ENCODE peak calls at places on chromosome 3, in ten cellular contexts. X, B, P, S, J, F, Q, Y, T and L are unnamed samples.

GRCh38 chr3:107525101-107525953 is 2.6 kb downstream of the BBX start:
- DNase-seq in X (peak; percentile 56), B (peak; percentile 42), P (peak; percentile 25), S (peak; percentile 10), J (peak; percentile 38), F (peak; percentile 16), Q (peak; percentile 49), Y (peak; percentile 86), T (peak; percentile 48), L (peak; percentile 4)

GRCh38 chr3:139127101-139127500 is 82.4 kb upstream of the PRR23C start:
- DNase-seq in X (no peak), B (no peak), P (peak; percentile 69), S (no peak), J (no peak), F (no peak), Q (peak; percentile 53), Y (no peak), T (no peak), L (no peak)

GRCh38 chr3:70180664-70181063 is 131.8 kb downstream of the MDFIC2 start:
- DNase-seq in X (no peak), B (no peak), P (no peak), S (no peak), J (no peak), F (no peak), Q (no peak), Y (no peak), T (no peak), L (no peak)

GRCh38 chr3:71444028-71444860 is 139.3 kb downstream of the FOXP1 start:
- DNase-seq in X (no peak), B (peak; percentile 20), P (peak; percentile 43), S (peak; percentile 25), J (no peak), F (no peak), Q (peak; percentile 71), Y (peak; percentile 92), T (no peak), L (peak; percentile 57)

GRCh38 chr3:188721990-188722389 is 449.8 kb upstream of the TPRG1 start:
- DNase-seq in X (no peak), B (no peak), P (no peak), S (no peak), J (no peak), F (no peak), Q (no peak), Y (no peak), T (no peak), L (no peak)

GRCh38 chr3:52469001-52469400 is 13.6 kb downstream of the NISCH start:
- DNase-seq in X (no peak), B (no peak), P (no peak), S (no peak), J (peak; percentile 98), F (no peak), Q (no peak), Y (no peak), T (no peak), L (no peak)

GRCh38 chr3:14625443-14625842 is 26.1 kb upstream of the CCDC174 start:
- DNase-seq in X (no peak), B (no peak), P (no peak), S (no peak), J (no peak), F (no peak), Q (no peak), Y (no peak), T (no peak), L (no peak)

GRCh38 chr3:45972534-45973402 is 22.9 kb downstream of the FYCO1 start:
- DNase-seq in X (no peak), B (no peak), P (peak; percentile 92), S (no peak), J (no peak), F (no peak), Q (peak; percentile 83), Y (no peak), T (no peak), L (no peak)

GRCh38 chr3:190127207-190127606 is 6.5 kb upstream of the P3H2 start:
- DNase-seq in X (no peak), B (no peak), P (no peak), S (no peak), J (no peak), F (no peak), Q (no peak), Y (no peak), T (no peak), L (no peak)

GRCh38 chr3:81823882-81824395 is 62.5 kb upstream of the GBE1 start:
- DNase-seq in X (no peak), B (no peak), P (peak; percentile 27), S (no peak), J (peak; percentile 7), F (no peak), Q (no peak), Y (no peak), T (no peak), L (no peak)

GRCh38 chr3:156837130-156837529 is 11.0 kb downstream of the LEKR1 start:
- DNase-seq in X (no peak), B (no peak), P (no peak), S (no peak), J (no peak), F (no peak), Q (no peak), Y (no peak), T (no peak), L (no peak)

GRCh38 chr3:154970796-154971195 is 109.3 kb upstream of the MME start:
- DNase-seq in X (no peak), B (no peak), P (peak; percentile 98), S (no peak), J (no peak), F (no peak), Q (peak; percentile 39), Y (no peak), T (no peak), L (no peak)

GRCh38 chr3:191476053-191476787 is 15.3 kb downstream of the PYDC2 start:
- DNase-seq in X (no peak), B (no peak), P (peak; percentile 10), S (no peak), J (no peak), F (no peak), Q (no peak), Y (no peak), T (no peak), L (no peak)

GRCh38 chr3:9105421-9105820 is 142.1 kb upstream of the RAD18 start:
- DNase-seq in X (no peak), B (no peak), P (no peak), S (no peak), J (no peak), F (no peak), Q (no peak), Y (no peak), T (no peak), L (no peak)

GRCh38 chr3:144341461-144341860 is 369.8 kb downstream of the DIPK2A start:
- DNase-seq in X (no peak), B (no peak), P (no peak), S (no peak), J (no peak), F (no peak), Q (no peak), Y (no peak), T (no peak), L (no peak)

GRCh38 chr3:45915518-45916231 is 27.6 kb upstream of the CXCR6 start:
- DNase-seq in X (no peak), B (no peak), P (peak; percentile 50), S (peak; percentile 73), J (no peak), F (peak; percentile 41), Q (peak; percentile 76), Y (peak; percentile 84), T (no peak), L (peak; percentile 57)

GRCh38 chr3:132083583-132084372 is 49.0 kb upstream of the CPNE4 start:
- DNase-seq in X (no peak), B (no peak), P (peak; percentile 72), S (no peak), J (no peak), F (no peak), Q (no peak), Y (no peak), T (no peak), L (no peak)

GRCh38 chr3:176078916-176079315 is 1118.4 kb downstream of the TBL1XR1 start:
- DNase-seq in X (no peak), B (no peak), P (no peak), S (no peak), J (no peak), F (no peak), Q (no peak), Y (no peak), T (no peak), L (no peak)

GRCh38 chr3:42511196-42511595 is 8.8 kb downstream of the VIPR1 start:
- DNase-seq in X (no peak), B (no peak), P (no peak), S (no peak), J (no peak), F (no peak), Q (no peak), Y (no peak), T (no peak), L (no peak)

GRCh38 chr3:16329792-16330061 is 64.7 kb downstream of the OXNAD1 start:
- DNase-seq in X (no peak), B (no peak), P (no peak), S (no peak), J (peak; percentile 73), F (no peak), Q (no peak), Y (no peak), T (no peak), L (no peak)

GRCh38 chr3:99720985-99721632 is 82.7 kb downstream of the COL8A1 start:
- DNase-seq in X (no peak), B (no peak), P (no peak), S (no peak), J (no peak), F (no peak), Q (no peak), Y (no peak), T (no peak), L (no peak)

GRCh38 chr3:33437556-33438283 is 2.5 kb downstream of the UBP1 start:
- DNase-seq in X (no peak), B (no peak), P (peak; percentile 75), S (no peak), J (no peak), F (no peak), Q (peak; percentile 56), Y (no peak), T (peak; percentile 11), L (no peak)

GRCh38 chr3:192417559-192418055 is 309.7 kb downstream of the FGF12 start:
- DNase-seq in X (no peak), B (no peak), P (no peak), S (no peak), J (no peak), F (no peak), Q (no peak), Y (no peak), T (no peak), L (no peak)

GRCh38 chr3:49636883-49637609 is 37.1 kb upstream of the APEH start:
- DNase-seq in X (no peak), B (no peak), P (no peak), S (no peak), J (no peak), F (no peak), Q (no peak), Y (no peak), T (no peak), L (no peak)

GRCh38 chr3:33883538-33884203 is 85.2 kb downstream of the PDCD6IP start:
- DNase-seq in X (no peak), B (no peak), P (peak; percentile 71), S (no peak), J (peak; percentile 81), F (no peak), Q (no peak), Y (no peak), T (peak; percentile 31), L (no peak)

GRCh38 chr3:78026429-78026828 is 986.5 kb downstream of the ROBO2 start:
- DNase-seq in X (no peak), B (no peak), P (no peak), S (no peak), J (no peak), F (no peak), Q (no peak), Y (no peak), T (no peak), L (no peak)

GRCh38 chr3:64462203-64463120 is 225.3 kb downstream of the ADAMTS9 start:
- DNase-seq in X (no peak), B (no peak), P (peak; percentile 86), S (no peak), J (no peak), F (no peak), Q (peak; percentile 71), Y (no peak), T (no peak), L (no peak)

GRCh38 chr3:72998489-72998888 is 1.9 kb downstream of the PPP4R2 start:
- DNase-seq in X (no peak), B (no peak), P (peak; percentile 28), S (no peak), J (no peak), F (no peak), Q (no peak), Y (no peak), T (no peak), L (no peak)